ENCODE peak calls at places on chromosome 6, in six cellular contexts. G, R, E, Q, O and I are unnamed samples.

GRCh38 chr6:17979479-17979878 is 8.0 kb downstream of the KIF13A start:
- DNase-seq in G (no peak), R (no peak), E (no peak), Q (no peak), O (no peak), I (no peak)

GRCh38 chr6:37784585-37784967 is 35.0 kb upstream of the ZFAND3 start:
- DNase-seq in G (no peak), R (no peak), E (no peak), Q (peak; percentile 85), O (peak; percentile 76), I (no peak)

GRCh38 chr6:2432258-2432657 is 186.9 kb upstream of the GMDS start:
- DNase-seq in G (no peak), R (no peak), E (peak; percentile 84), Q (no peak), O (no peak), I (no peak)

GRCh38 chr6:15956205-15957106 is 172.4 kb upstream of the MYLIP start:
- DNase-seq in G (no peak), R (no peak), E (no peak), Q (no peak), O (no peak), I (no peak)

GRCh38 chr6:12232821-12233220 is 57.3 kb upstream of the EDN1 start:
- DNase-seq in G (no peak), R (no peak), E (no peak), Q (no peak), O (no peak), I (no peak)

GRCh38 chr6:53309059-53309896 is 39.5 kb downstream of the ELOVL5 start:
- DNase-seq in G (no peak), R (no peak), E (peak; percentile 68), Q (peak; percentile 50), O (peak; percentile 32), I (no peak)

GRCh38 chr6:149028767-149029405 is 282.1 kb downstream of the UST start:
- DNase-seq in G (peak; percentile 77), R (peak; percentile 33), E (peak; percentile 63), Q (peak; percentile 67), O (peak; percentile 78), I (peak; percentile 55)

GRCh38 chr6:101722991-101723579 is 329.6 kb downstream of the GRIK2 start:
- DNase-seq in G (no peak), R (no peak), E (peak; percentile 17), Q (no peak), O (no peak), I (no peak)

GRCh38 chr6:19415605-19416326 is 421.4 kb upstream of the ID4 start:
- DNase-seq in G (no peak), R (no peak), E (peak; percentile 50), Q (no peak), O (no peak), I (no peak)

GRCh38 chr6:112503210-112503609 is 156.1 kb downstream of the RFPL4B start:
- DNase-seq in G (no peak), R (no peak), E (peak; percentile 19), Q (no peak), O (no peak), I (no peak)

GRCh38 chr6:98931710-98932109 is 16.0 kb downstream of the FBXL4 start:
- DNase-seq in G (no peak), R (no peak), E (no peak), Q (no peak), O (peak; percentile 57), I (no peak)

GRCh38 chr6:105051941-105052471 is 95.1 kb downstream of the LIN28B start:
- DNase-seq in G (no peak), R (no peak), E (no peak), Q (peak; percentile 22), O (no peak), I (no peak)

GRCh38 chr6:36314221-36315014 is 22.3 kb downstream of the BNIP5 start:
- DNase-seq in G (no peak), R (no peak), E (no peak), Q (no peak), O (no peak), I (no peak)

GRCh38 chr6:109944448-109944847 is 33.7 kb upstream of the GPR6 start:
- DNase-seq in G (no peak), R (no peak), E (no peak), Q (no peak), O (no peak), I (no peak)

GRCh38 chr6:119565893-119566292 is 216.3 kb upstream of the MAN1A1 start:
- DNase-seq in G (no peak), R (no peak), E (no peak), Q (no peak), O (no peak), I (no peak)

GRCh38 chr6:145092554-145092953 is 642.8 kb downstream of the EPM2A start:
- DNase-seq in G (no peak), R (no peak), E (no peak), Q (no peak), O (no peak), I (no peak)

GRCh38 chr6:9131616-9132015 is 696.3 kb upstream of the SLC35B3 start:
- DNase-seq in G (no peak), R (peak; percentile 67), E (no peak), Q (no peak), O (no peak), I (no peak)